ENCODE peak calls at places on chromosomes 6 and 20, in nine cellular contexts. V, J, N, U, P, A, S, R and D are unnamed samples.

GRCh38 chr6:53734473-53735299 is 60.1 kb upstream of the LRRC1 start:
- DNase-seq in V (peak), J (peak), N (peak), U (no peak), P (peak), A (no peak), S (peak), R (peak), D (no peak)

GRCh38 chr20:10511507-10512231 is 76.6 kb downstream of the SLX4IP start:
- DNase-seq in V (peak), J (peak), N (peak), U (no peak), P (peak), A (peak), S (peak), R (peak), D (no peak)

GRCh38 chr6:166767191-166767590 is 140.1 kb upstream of the RPS6KA2 start:
- DNase-seq in V (no peak), J (no peak), N (no peak), U (no peak), P (no peak), A (no peak), S (no peak), R (no peak), D (no peak)

GRCh38 chr6:139251377-139252017 is 40.3 kb downstream of the TXLNB start:
- DNase-seq in V (peak), J (no peak), N (no peak), U (no peak), P (peak), A (no peak), S (peak), R (no peak), D (no peak)

GRCh38 chr6:157157228-157157627 is 166.1 kb downstream of the TMEM242 start:
- DNase-seq in V (peak), J (no peak), N (no peak), U (no peak), P (no peak), A (no peak), S (no peak), R (no peak), D (no peak)

GRCh38 chr6:159378361-159378760 is 209.2 kb downstream of the FNDC1 start:
- DNase-seq in V (no peak), J (no peak), N (no peak), U (no peak), P (no peak), A (no peak), S (no peak), R (no peak), D (no peak)

GRCh38 chr20:1877604-1878195 is 17.5 kb upstream of the SIRPA start:
- DNase-seq in V (no peak), J (no peak), N (no peak), U (no peak), P (no peak), A (no peak), S (no peak), R (no peak), D (no peak)

GRCh38 chr6:6701864-6702263 is 113.3 kb downstream of the LY86 start:
- DNase-seq in V (peak), J (no peak), N (no peak), U (no peak), P (no peak), A (no peak), S (peak), R (no peak), D (no peak)

GRCh38 chr6:42045538-42046460 is 4.5 kb upstream of the TAF8 start:
- DNase-seq in V (peak), J (peak), N (peak), U (peak), P (peak), A (no peak), S (peak), R (peak), D (no peak)

GRCh38 chr20:34365765-34366213 is 2.7 kb downstream of the ITCH start:
- DNase-seq in V (no peak), J (peak), N (no peak), U (no peak), P (no peak), A (no peak), S (no peak), R (no peak), D (no peak)

GRCh38 chr6:39823187-39823815 is 31.1 kb downstream of the DAAM2 start:
- DNase-seq in V (peak), J (no peak), N (no peak), U (no peak), P (peak), A (no peak), S (peak), R (no peak), D (no peak)